ENCODE peak calls at places on chromosomes 2 and 18, in nine cellular contexts. One of them, this sample, is unnamed.
A peak's percentile ranks its signal among the peaks of the same experiment; 100 is the strongest.

GRCh38 chr2:223969856-223970255 is 12.6 kb downstream of the MRPL44 start:
- DNase-seq in kidney epithelial cell: no peak
- DNase-seq in fibroblast of lung: peak; percentile 32
- DNase-seq in K562: no peak
- DNase-seq in heart right ventricle: no peak
- DNase-seq in CD8-positive, alpha-beta memory T cell: no peak
- DNase-seq in tibial artery: no peak
- DNase-seq in spleen: no peak
- DNase-seq in pancreas: no peak
- DNase-seq in this sample: no peak

GRCh38 chr2:223010641-223011040 is 41.3 kb upstream of the KCNE4 start:
- DNase-seq in fibroblast of lung: peak; percentile 91
- DNase-seq in tibial artery: no peak
- DNase-seq in spleen: no peak
- DNase-seq in heart right ventricle: no peak
- DNase-seq in K562: no peak
- DNase-seq in kidney epithelial cell: no peak
- DNase-seq in CD8-positive, alpha-beta memory T cell: no peak
- DNase-seq in pancreas: no peak
- DNase-seq in this sample: peak; percentile 94

GRCh38 chr18:41395695-41396094 is 559.3 kb upstream of the PIK3C3 start:
- DNase-seq in pancreas: no peak
- DNase-seq in kidney epithelial cell: no peak
- DNase-seq in heart right ventricle: no peak
- DNase-seq in CD8-positive, alpha-beta memory T cell: no peak
- DNase-seq in tibial artery: no peak
- DNase-seq in spleen: no peak
- DNase-seq in fibroblast of lung: peak; percentile 10
- DNase-seq in K562: no peak
- DNase-seq in this sample: no peak

GRCh38 chr2:228535396-228535795 is 353.9 kb upstream of the SPHKAP start:
- DNase-seq in heart right ventricle: no peak
- DNase-seq in K562: no peak
- DNase-seq in tibial artery: no peak
- DNase-seq in CD8-positive, alpha-beta memory T cell: no peak
- DNase-seq in spleen: no peak
- DNase-seq in fibroblast of lung: peak; percentile 6
- DNase-seq in pancreas: no peak
- DNase-seq in kidney epithelial cell: no peak
- DNase-seq in this sample: no peak

GRCh38 chr2:199273043-199273647 is 184.6 kb downstream of the SATB2 start:
- DNase-seq in kidney epithelial cell: no peak
- DNase-seq in K562: no peak
- DNase-seq in spleen: no peak
- DNase-seq in fibroblast of lung: peak; percentile 84
- DNase-seq in CD8-positive, alpha-beta memory T cell: no peak
- DNase-seq in pancreas: no peak
- DNase-seq in heart right ventricle: no peak
- DNase-seq in tibial artery: no peak
- DNase-seq in this sample: peak; percentile 86

GRCh38 chr2:239489481-239489880 is 88.7 kb upstream of the HDAC4 start:
- DNase-seq in spleen: no peak
- DNase-seq in CD8-positive, alpha-beta memory T cell: no peak
- DNase-seq in tibial artery: no peak
- DNase-seq in heart right ventricle: no peak
- DNase-seq in K562: no peak
- DNase-seq in fibroblast of lung: no peak
- DNase-seq in pancreas: no peak
- DNase-seq in kidney epithelial cell: no peak
- DNase-seq in this sample: no peak

GRCh38 chr2:197256771-197257170 is 53.8 kb downstream of the ANKRD44 start:
- DNase-seq in spleen: no peak
- DNase-seq in tibial artery: no peak
- DNase-seq in kidney epithelial cell: no peak
- DNase-seq in pancreas: no peak
- DNase-seq in heart right ventricle: no peak
- DNase-seq in K562: no peak
- DNase-seq in fibroblast of lung: no peak
- DNase-seq in CD8-positive, alpha-beta memory T cell: no peak
- DNase-seq in this sample: no peak

GRCh38 chr2:34306745-34307144 is 707.6 kb upstream of the FAM98A start:
- DNase-seq in heart right ventricle: no peak
- DNase-seq in tibial artery: no peak
- DNase-seq in K562: no peak
- DNase-seq in CD8-positive, alpha-beta memory T cell: no peak
- DNase-seq in kidney epithelial cell: no peak
- DNase-seq in fibroblast of lung: no peak
- DNase-seq in spleen: no peak
- DNase-seq in pancreas: no peak
- DNase-seq in this sample: no peak

GRCh38 chr2:48144777-48145176 is 238.5 kb upstream of the FBXO11 start:
- DNase-seq in pancreas: no peak
- DNase-seq in K562: peak; percentile 78
- DNase-seq in tibial artery: no peak
- DNase-seq in CD8-positive, alpha-beta memory T cell: no peak
- DNase-seq in spleen: no peak
- DNase-seq in heart right ventricle: no peak
- DNase-seq in fibroblast of lung: peak; percentile 11
- DNase-seq in kidney epithelial cell: no peak
- DNase-seq in this sample: no peak

GRCh38 chr2:133497261-133497893 is 70.9 kb downstream of the NCKAP5 start:
- DNase-seq in CD8-positive, alpha-beta memory T cell: no peak
- DNase-seq in kidney epithelial cell: no peak
- DNase-seq in pancreas: no peak
- DNase-seq in fibroblast of lung: peak; percentile 62
- DNase-seq in tibial artery: no peak
- DNase-seq in heart right ventricle: no peak
- DNase-seq in spleen: no peak
- DNase-seq in K562: no peak
- DNase-seq in this sample: peak; percentile 54

GRCh38 chr2:241907171-241907570 is 37.6 kb downstream of the RTP5 start:
- DNase-seq in CD8-positive, alpha-beta memory T cell: no peak
- DNase-seq in spleen: peak; percentile 42
- DNase-seq in tibial artery: no peak
- DNase-seq in K562: no peak
- DNase-seq in heart right ventricle: no peak
- DNase-seq in kidney epithelial cell: no peak
- DNase-seq in fibroblast of lung: no peak
- DNase-seq in pancreas: peak; percentile 35
- DNase-seq in this sample: no peak

GRCh38 chr2:120470041-120470716 is 124.2 kb downstream of the INHBB start:
- DNase-seq in K562: no peak
- DNase-seq in CD8-positive, alpha-beta memory T cell: no peak
- DNase-seq in heart right ventricle: peak; percentile 69
- DNase-seq in kidney epithelial cell: peak; percentile 47
- DNase-seq in fibroblast of lung: peak; percentile 91
- DNase-seq in spleen: peak; percentile 77
- DNase-seq in tibial artery: peak; percentile 92
- DNase-seq in pancreas: peak; percentile 86
- DNase-seq in this sample: peak; percentile 90

GRCh38 chr18:25019086-25019860 is 332.7 kb downstream of the ZNF521 start:
- DNase-seq in kidney epithelial cell: no peak
- DNase-seq in spleen: no peak
- DNase-seq in tibial artery: no peak
- DNase-seq in CD8-positive, alpha-beta memory T cell: no peak
- DNase-seq in heart right ventricle: no peak
- DNase-seq in pancreas: no peak
- DNase-seq in fibroblast of lung: no peak
- DNase-seq in K562: no peak
- DNase-seq in this sample: no peak

GRCh38 chr2:196335238-196335637 is 163.9 kb upstream of the STK17B start:
- DNase-seq in kidney epithelial cell: no peak
- DNase-seq in heart right ventricle: no peak
- DNase-seq in tibial artery: no peak
- DNase-seq in K562: no peak
- DNase-seq in pancreas: no peak
- DNase-seq in fibroblast of lung: peak; percentile 89
- DNase-seq in CD8-positive, alpha-beta memory T cell: no peak
- DNase-seq in spleen: no peak
- DNase-seq in this sample: peak; percentile 52

DNA sequence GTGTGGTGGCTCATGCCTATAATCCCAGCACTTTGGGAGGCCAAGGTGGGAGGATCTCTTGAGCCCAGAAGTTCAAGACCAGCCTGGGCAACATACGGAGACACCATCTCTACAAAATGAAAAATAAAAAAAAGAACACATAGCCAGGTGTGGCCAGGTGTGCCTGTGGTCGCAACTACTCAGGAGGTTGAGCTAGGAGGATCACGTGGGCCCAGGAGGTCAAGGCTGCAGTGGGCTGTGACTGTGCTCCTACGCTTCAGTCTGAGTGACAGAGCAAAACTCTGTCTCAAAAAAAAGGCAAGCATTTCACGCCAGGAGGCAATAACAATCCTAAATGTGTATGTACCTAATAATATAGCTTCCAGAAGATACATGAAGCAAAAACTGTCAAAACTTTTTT is 27.8 kb downstream of the USP40 start:
- DNase-seq in kidney epithelial cell: no peak
- DNase-seq in heart right ventricle: no peak
- DNase-seq in fibroblast of lung: no peak
- DNase-seq in K562: no peak
- DNase-seq in spleen: no peak
- DNase-seq in pancreas: no peak
- DNase-seq in CD8-positive, alpha-beta memory T cell: no peak
- DNase-seq in tibial artery: no peak
- DNase-seq in this sample: no peak
- H3K36me3 ChIP-seq in kidney epithelial cell: no peaks in the 10 kb centered on the region
- H3K36me3 ChIP-seq in heart right ventricle: peaks cover 85% of the 10 kb centered on the region
- H3K36me3 ChIP-seq in fibroblast of lung: no peaks in the 10 kb centered on the region
- H3K36me3 ChIP-seq in K562: no peaks in the 10 kb centered on the region
- H3K36me3 ChIP-seq in spleen: peaks cover 58% of the 10 kb centered on the region
- H3K36me3 ChIP-seq in pancreas: peaks cover 8% of the 10 kb centered on the region
- H3K36me3 ChIP-seq in CD8-positive, alpha-beta memory T cell: no peaks in the 10 kb centered on the region
- H3K36me3 ChIP-seq in tibial artery: peaks cover 23% of the 10 kb centered on the region
- H3K36me3 ChIP-seq in this sample: peaks cover 3% of the 10 kb centered on the region

GRCh38 chr18:26083099-26083498 is 7.3 kb downstream of the SS18 start:
- DNase-seq in spleen: no peak
- DNase-seq in CD8-positive, alpha-beta memory T cell: no peak
- DNase-seq in heart right ventricle: no peak
- DNase-seq in kidney epithelial cell: no peak
- DNase-seq in tibial artery: no peak
- DNase-seq in K562: no peak
- DNase-seq in pancreas: no peak
- DNase-seq in fibroblast of lung: no peak
- DNase-seq in this sample: no peak

GRCh38 chr18:26086959-26087358 is 3.5 kb downstream of the SS18 start:
- DNase-seq in spleen: no peak
- DNase-seq in CD8-positive, alpha-beta memory T cell: no peak
- DNase-seq in tibial artery: no peak
- DNase-seq in fibroblast of lung: no peak
- DNase-seq in heart right ventricle: no peak
- DNase-seq in kidney epithelial cell: no peak
- DNase-seq in pancreas: no peak
- DNase-seq in K562: no peak
- DNase-seq in this sample: no peak

GRCh38 chr18:26088482-26088881 is 1.9 kb downstream of the SS18 start:
- DNase-seq in pancreas: no peak
- DNase-seq in CD8-positive, alpha-beta memory T cell: no peak
- DNase-seq in K562: peak; percentile 59
- DNase-seq in spleen: no peak
- DNase-seq in fibroblast of lung: peak; percentile 26
- DNase-seq in heart right ventricle: no peak
- DNase-seq in tibial artery: no peak
- DNase-seq in kidney epithelial cell: no peak
- DNase-seq in this sample: no peak

GRCh38 chr18:26082475-26082874 is 7.9 kb downstream of the SS18 start:
- DNase-seq in tibial artery: no peak
- DNase-seq in K562: no peak
- DNase-seq in pancreas: no peak
- DNase-seq in fibroblast of lung: peak; percentile 65
- DNase-seq in kidney epithelial cell: no peak
- DNase-seq in spleen: no peak
- DNase-seq in CD8-positive, alpha-beta memory T cell: no peak
- DNase-seq in heart right ventricle: no peak
- DNase-seq in this sample: no peak

DNA sequence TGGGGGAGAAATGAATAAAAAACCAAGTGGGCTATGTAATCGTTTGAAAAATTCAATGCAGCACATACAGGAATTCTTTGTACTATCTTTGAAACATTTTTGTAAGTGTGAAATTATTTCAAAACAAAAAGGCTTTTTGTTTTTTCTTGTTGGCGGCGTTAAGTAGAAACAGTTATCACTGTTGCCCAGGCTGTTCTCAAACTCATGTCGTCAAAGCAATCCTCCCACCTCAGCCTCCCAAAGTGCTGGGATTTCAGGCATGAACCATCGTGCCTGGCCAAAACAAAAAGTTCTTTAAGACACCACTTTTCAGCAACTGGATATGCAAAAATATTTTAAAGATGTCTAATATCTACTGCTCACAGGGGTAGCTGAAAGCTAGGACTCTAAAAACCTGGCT is 5.4 kb downstream of the SS18 start:
- DNase-seq in spleen: no peak
- DNase-seq in kidney epithelial cell: no peak
- DNase-seq in heart right ventricle: no peak
- DNase-seq in fibroblast of lung: no peak
- DNase-seq in tibial artery: no peak
- DNase-seq in K562: peak; percentile 29
- DNase-seq in CD8-positive, alpha-beta memory T cell: no peak
- DNase-seq in pancreas: no peak
- DNase-seq in this sample: no peak
- H3K36me3 ChIP-seq in spleen: peaks cover 71% of the 10 kb centered on the region
- H3K36me3 ChIP-seq in kidney epithelial cell: no peaks in the 10 kb centered on the region
- H3K36me3 ChIP-seq in heart right ventricle: peaks cover 70% of the 10 kb centered on the region
- H3K36me3 ChIP-seq in fibroblast of lung: peaks cover 7% of the 10 kb centered on the region
- H3K36me3 ChIP-seq in tibial artery: peaks cover 13% of the 10 kb centered on the region
- H3K36me3 ChIP-seq in K562: peaks cover 71% of the 10 kb centered on the region
- H3K36me3 ChIP-seq in CD8-positive, alpha-beta memory T cell: peaks cover 4% of the 10 kb centered on the region
- H3K36me3 ChIP-seq in pancreas: peaks cover 7% of the 10 kb centered on the region
- H3K36me3 ChIP-seq in this sample: peaks cover 1% of the 10 kb centered on the region

DNA sequence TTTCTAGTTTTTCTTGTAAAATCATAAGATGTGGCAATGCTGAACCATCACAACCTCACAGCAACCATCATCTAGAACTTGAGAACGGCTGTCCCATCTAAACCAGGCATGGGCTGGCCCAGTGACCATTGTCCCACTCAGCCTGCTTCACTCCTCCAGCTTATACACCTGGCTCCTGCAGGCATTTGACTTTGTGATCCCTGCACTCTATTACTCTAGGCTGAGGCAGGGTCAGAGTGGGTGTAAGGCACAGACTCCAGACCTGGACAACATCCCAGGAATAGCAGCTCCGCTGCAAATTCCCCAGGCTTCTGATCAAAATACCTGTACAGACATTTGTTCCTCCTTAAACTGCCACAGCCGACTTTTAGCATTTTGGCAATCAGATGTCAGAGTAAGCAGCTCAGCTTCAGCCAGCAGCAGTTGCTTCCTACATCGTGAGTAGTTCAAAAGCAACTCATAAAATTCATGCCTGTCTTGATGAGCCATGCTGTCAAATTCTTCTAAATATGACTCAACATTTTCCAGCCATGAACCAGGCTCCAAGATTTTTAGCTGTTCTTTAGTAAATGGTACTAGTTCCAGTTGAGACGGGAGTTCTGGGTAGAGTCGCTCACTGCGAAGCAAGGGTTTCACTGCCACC is 12.9 kb downstream of the EPG5 start:
- DNase-seq in CD8-positive, alpha-beta memory T cell: no peak
- DNase-seq in pancreas: no peak
- DNase-seq in kidney epithelial cell: peak; percentile 62
- DNase-seq in tibial artery: no peak
- DNase-seq in fibroblast of lung: peak; percentile 96
- DNase-seq in spleen: no peak
- DNase-seq in K562: no peak
- DNase-seq in heart right ventricle: no peak
- DNase-seq in this sample: peak; percentile 79
- H3K36me3 ChIP-seq in CD8-positive, alpha-beta memory T cell: peaks cover 44% of the 10 kb centered on the region
- H3K36me3 ChIP-seq in pancreas: peaks cover 30% of the 10 kb centered on the region
- H3K36me3 ChIP-seq in kidney epithelial cell: peaks cover 2% of the 10 kb centered on the region
- H3K36me3 ChIP-seq in tibial artery: peaks cover 16% of the 10 kb centered on the region
- H3K36me3 ChIP-seq in fibroblast of lung: peaks cover 9% of the 10 kb centered on the region
- H3K36me3 ChIP-seq in spleen: peaks cover 75% of the 10 kb centered on the region
- H3K36me3 ChIP-seq in K562: peaks cover 45% of the 10 kb centered on the region
- H3K36me3 ChIP-seq in heart right ventricle: peaks cover 74% of the 10 kb centered on the region
- H3K36me3 ChIP-seq in this sample: peaks cover 4% of the 10 kb centered on the region

GRCh38 chr2:42334220-42334619 is 26.8 kb downstream of the COX7A2L start:
- DNase-seq in pancreas: no peak
- DNase-seq in heart right ventricle: no peak
- DNase-seq in spleen: no peak
- DNase-seq in CD8-positive, alpha-beta memory T cell: no peak
- DNase-seq in kidney epithelial cell: no peak
- DNase-seq in tibial artery: no peak
- DNase-seq in K562: no peak
- DNase-seq in fibroblast of lung: no peak
- DNase-seq in this sample: no peak
- H3K36me3 ChIP-seq in pancreas: peaks cover 18% of the 10 kb centered on the region
- H3K36me3 ChIP-seq in heart right ventricle: peaks cover 94% of the 10 kb centered on the region
- H3K36me3 ChIP-seq in spleen: peaks cover 98% of the 10 kb centered on the region
- H3K36me3 ChIP-seq in CD8-positive, alpha-beta memory T cell: peaks cover 50% of the 10 kb centered on the region
- H3K36me3 ChIP-seq in kidney epithelial cell: peaks cover 3% of the 10 kb centered on the region
- H3K36me3 ChIP-seq in tibial artery: peaks cover 12% of the 10 kb centered on the region
- H3K36me3 ChIP-seq in K562: peaks cover 78% of the 10 kb centered on the region
- H3K36me3 ChIP-seq in fibroblast of lung: peaks cover 18% of the 10 kb centered on the region
- H3K36me3 ChIP-seq in this sample: peaks cover 13% of the 10 kb centered on the region

This sample was measured in BJ.